ENCODE peak calls at places on chromosomes 1 and 21, in seven cellular contexts. F is GM13977; D is NCI-H446 treated with DMSO at 0.1 percent for 48 hours; O is NCI-H2081; S is Right ventricle myocardium superior; M is A172; B is activated naive CD8-positive, alpha-beta T cell treated with anti-CD3 and anti-CD28 coated beads, Interleukin-2, amount 10 ng/mL, durations not matched to agents 7 days and 5 days. H is an unnamed sample.

GRCh38 chr1:7579831-7580804 is 191.0 kb upstream of the VAMP3 start:
- DNase-seq in F (no peak), D (no peak), O (no peak), S (peak; percentile 17), M (no peak), B (peak; percentile 10), H (no peak)

GRCh38 chr1:11629626-11630025 is 24.6 kb downstream of the FBXO2 start:
- DNase-seq in F (no peak), D (no peak), O (no peak), S (no peak), M (no peak), B (no peak), H (no peak)

GRCh38 chr1:224856973-224857372 is 72.5 kb upstream of the DNAH14 start:
- DNase-seq in F (no peak), D (no peak), O (no peak), S (no peak), M (no peak), B (no peak), H (no peak)

GRCh38 chr1:32063261-32063681 is 9.5 kb upstream of the TMEM39B start:
- DNase-seq in F (peak; percentile 42), D (peak; percentile 55), O (peak; percentile 41), S (no peak), M (peak; percentile 36), B (no peak), H (peak; percentile 63)

GRCh38 chr21:45845790-45846130 is 135.8 kb upstream of the COL6A1 start:
- DNase-seq in F (no peak), D (no peak), O (no peak), S (no peak), M (no peak), B (no peak), H (no peak)

GRCh38 chr1:8406946-8407345 is 89.0 kb downstream of the SLC45A1 start:
- DNase-seq in F (no peak), D (no peak), O (no peak), S (no peak), M (no peak), B (no peak), H (no peak)

GRCh38 chr21:43777953-43778352 is 1.8 kb upstream of the CSTB start:
- DNase-seq in F (no peak), D (no peak), O (no peak), S (no peak), M (no peak), B (no peak), H (no peak)

GRCh38 chr1:69567847-69568434 is at the start of gene LRRC7:
- DNase-seq in F (peak; percentile 30), D (peak; percentile 65), O (peak; percentile 60), S (peak; percentile 40), M (no peak), B (peak; percentile 29), H (peak; percentile 31)

GRCh38 chr1:245067257-245067656 is 87.5 kb upstream of the KIF26B start:
- DNase-seq in F (no peak), D (no peak), O (no peak), S (no peak), M (peak; percentile 74), B (no peak), H (no peak)